ENCODE peak calls at places on chromosomes 1 and 21, in nine cellular contexts. V is OCI-LY7, A is MM.1S, Z is neural progenitor cell, P is hepatocyte, Y is HCT116, M is PC-3, J is GM23338, B is SK-N-SH. K is an unnamed sample.

GRCh38 chr1:24992761-24993211 is 62.7 kb upstream of the RUNX3 start:
- DNase-seq in V (no peak), A (no peak), Z (no peak), P (no peak), Y (no peak), M (no peak), J (no peak), B (no peak), K (no peak)

GRCh38 chr1:27116697-27117096 is 38.2 kb downstream of the SLC9A1 start:
- DNase-seq in V (no peak), A (no peak), Z (no peak), P (no peak), Y (no peak), M (peak), J (no peak), B (no peak), K (peak)

GRCh38 chr1:215589650-215590049 is 22.5 kb downstream of the KCTD3 start:
- DNase-seq in V (no peak), A (no peak), Z (no peak), P (no peak), Y (no peak), M (peak), J (no peak), B (no peak), K (no peak)

GRCh38 chr1:212232020-212232570 is 53.1 kb upstream of the PPP2R5A start:
- DNase-seq in V (no peak), A (no peak), Z (no peak), P (no peak), Y (no peak), M (no peak), J (no peak), B (no peak), K (no peak)

GRCh38 chr21:44735821-44736220 is 24.4 kb upstream of the TSPEAR start:
- DNase-seq in V (no peak), A (no peak), Z (no peak), P (no peak), Y (no peak), M (no peak), J (no peak), B (no peak), K (no peak)

GRCh38 chr1:119917304-119918055 is 21.2 kb upstream of the ADAM30 start:
- DNase-seq in V (no peak), A (no peak), Z (no peak), P (no peak), Y (no peak), M (no peak), J (no peak), B (no peak), K (no peak)

GRCh38 chr1:53449026-53449425 is 10.2 kb upstream of the DMRTB1 start:
- DNase-seq in V (no peak), A (no peak), Z (peak), P (no peak), Y (no peak), M (peak), J (no peak), B (no peak), K (peak)

GRCh38 chr1:206100226-206100780 is 16.9 kb downstream of the AVPR1B start:
- DNase-seq in V (no peak), A (no peak), Z (no peak), P (no peak), Y (no peak), M (no peak), J (no peak), B (no peak), K (no peak)

GRCh38 chr1:177701654-177702353 is 268.1 kb downstream of the SEC16B start:
- DNase-seq in V (no peak), A (no peak), Z (no peak), P (no peak), Y (no peak), M (no peak), J (no peak), B (no peak), K (no peak)

GRCh38 chr1:6743189-6744101 is 41.8 kb upstream of the CAMTA1 start:
- DNase-seq in V (no peak), A (no peak), Z (no peak), P (no peak), Y (no peak), M (peak), J (peak), B (no peak), K (peak)

GRCh38 chr1:234139966-234140365 is 233.3 kb upstream of the COA6 start:
- DNase-seq in V (no peak), A (no peak), Z (no peak), P (no peak), Y (no peak), M (peak), J (no peak), B (no peak), K (peak)

GRCh38 chr1:32426489-32427255 is 32.4 kb upstream of the BSDC1 start:
- DNase-seq in V (no peak), A (no peak), Z (peak), P (no peak), Y (no peak), M (peak), J (peak), B (peak), K (peak)

GRCh38 chr21:33684923-33685560 is 42.7 kb downstream of the ITSN1 start:
- DNase-seq in V (no peak), A (peak), Z (no peak), P (no peak), Y (no peak), M (no peak), J (peak), B (no peak), K (no peak)

GRCh38 chr1:119101563-119101962 is 38.9 kb downstream of the WARS2 start:
- DNase-seq in V (no peak), A (no peak), Z (no peak), P (peak), Y (no peak), M (no peak), J (no peak), B (no peak), K (peak)

GRCh38 chr1:192958871-192959270 is 100.3 kb downstream of the UCHL5 start:
- DNase-seq in V (no peak), A (no peak), Z (no peak), P (no peak), Y (no peak), M (no peak), J (no peak), B (no peak), K (peak)

GRCh38 chr1:79741720-79742421 is 735.3 kb upstream of the ADGRL4 start:
- DNase-seq in V (peak), A (peak), Z (no peak), P (no peak), Y (no peak), M (no peak), J (no peak), B (no peak), K (no peak)

GRCh38 chr21:45432575-45433255 is 27.8 kb downstream of the COL18A1 start:
- DNase-seq in V (no peak), A (no peak), Z (no peak), P (no peak), Y (no peak), M (no peak), J (no peak), B (no peak), K (peak)

GRCh38 chr1:10033359-10033845 is 644 bp downstream of the UBE4B start:
- DNase-seq in V (peak), A (peak), Z (peak), P (peak), Y (peak), M (peak), J (peak), B (no peak), K (peak)

GRCh38 chr1:73593804-73594203 is 604.2 kb downstream of the LRRIQ3 start:
- DNase-seq in V (no peak), A (no peak), Z (no peak), P (no peak), Y (no peak), M (peak), J (no peak), B (no peak), K (no peak)
- H3K27ac ChIP-seq in V (no peak), A (no peak), Z (no peak), P (peak), Y (no peak), M (no peak), J (no peak), B (no peak), K (no peak)

GRCh38 chr1:182631058-182631677 is 27.0 kb upstream of the RGS16 start:
- DNase-seq in V (no peak), A (no peak), Z (no peak), P (no peak), Y (no peak), M (no peak), J (no peak), B (no peak), K (no peak)

GRCh38 chr1:182630586-182630985 is 26.4 kb upstream of the RGS16 start:
- DNase-seq in V (no peak), A (no peak), Z (peak), P (no peak), Y (no peak), M (no peak), J (peak), B (no peak), K (no peak)

GRCh38 chr1:182628657-182629056 is 24.5 kb upstream of the RGS16 start:
- DNase-seq in V (no peak), A (no peak), Z (no peak), P (no peak), Y (no peak), M (no peak), J (no peak), B (no peak), K (no peak)

GRCh38 chr1:182631954-182632353 is 27.8 kb upstream of the RGS16 start:
- DNase-seq in V (no peak), A (no peak), Z (no peak), P (no peak), Y (no peak), M (no peak), J (no peak), B (no peak), K (no peak)

DNA sequence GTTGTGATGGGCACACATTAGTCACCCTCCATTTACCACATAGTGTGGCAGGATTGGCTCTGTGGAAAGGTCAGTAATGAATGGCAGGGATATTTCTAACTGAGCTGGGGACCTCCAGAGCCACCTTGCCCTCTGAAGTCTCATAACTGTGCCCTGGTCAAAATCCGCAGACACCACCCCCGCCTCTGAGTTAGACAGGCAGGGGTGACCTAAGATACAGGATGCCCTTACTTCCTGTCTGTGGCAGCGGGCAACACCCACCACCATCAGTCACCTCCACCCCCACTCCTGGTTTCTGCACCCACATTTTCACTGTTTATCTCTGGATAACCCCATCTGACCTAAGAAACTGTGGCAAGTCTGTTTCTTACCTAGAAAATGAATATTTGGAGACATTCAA is 25.5 kb upstream of the RGS16 start:
- DNase-seq in V (peak), A (no peak), Z (peak), P (no peak), Y (no peak), M (no peak), J (no peak), B (no peak), K (no peak)
- TF ChIP-seq EZH2phosphoT487 in V (no peak), A (no peak), Z (no peak), P (no peak), Y (no peak), M (no peak), J (no peak), B (no peak), K (no peak)

DNA sequence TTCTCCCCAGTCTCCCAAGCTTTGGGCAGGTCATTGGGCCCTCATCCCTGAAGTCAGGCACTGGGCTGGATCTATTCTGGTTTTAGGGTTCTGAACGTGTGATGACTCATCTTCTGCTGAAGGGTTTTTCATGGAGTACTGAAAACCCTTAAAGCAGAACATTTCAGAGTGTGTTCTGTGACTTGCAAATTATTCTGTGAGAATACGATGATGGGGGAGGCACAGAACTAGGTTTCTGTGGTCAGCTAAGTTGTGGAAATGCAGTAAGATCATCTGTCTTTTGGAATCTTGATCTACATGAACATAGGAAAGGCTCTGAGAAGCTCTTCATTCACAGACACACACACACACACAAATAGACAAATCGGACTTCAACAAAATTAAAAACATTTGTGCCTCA is 46.2 kb downstream of the NAV1 start:
- DNase-seq in V (no peak), A (no peak), Z (no peak), P (no peak), Y (no peak), M (no peak), J (no peak), B (no peak), K (peak)
- H3K27ac ChIP-seq in V (no peak), A (no peak), Z (no peak), P (peak), Y (no peak), M (no peak), J (no peak), B (peak), K (peak)

GRCh38 chr1:154155282-154155681 is 409 bp upstream of the NUP210L start:
- DNase-seq in V (no peak), A (no peak), Z (no peak), P (peak), Y (no peak), M (no peak), J (peak), B (no peak), K (peak)

GRCh38 chr1:154154053-154154452 is 820 bp downstream of the NUP210L start:
- DNase-seq in V (no peak), A (no peak), Z (no peak), P (no peak), Y (no peak), M (no peak), J (no peak), B (no peak), K (no peak)

GRCh38 chr1:154151311-154151710 is 3.6 kb downstream of the NUP210L start:
- DNase-seq in V (no peak), A (no peak), Z (no peak), P (no peak), Y (no peak), M (no peak), J (no peak), B (no peak), K (peak)

GRCh38 chr1:154157520-154158306 is 2.8 kb upstream of the NUP210L start:
- DNase-seq in V (peak), A (no peak), Z (peak), P (peak), Y (no peak), M (no peak), J (no peak), B (no peak), K (peak)

DNA sequence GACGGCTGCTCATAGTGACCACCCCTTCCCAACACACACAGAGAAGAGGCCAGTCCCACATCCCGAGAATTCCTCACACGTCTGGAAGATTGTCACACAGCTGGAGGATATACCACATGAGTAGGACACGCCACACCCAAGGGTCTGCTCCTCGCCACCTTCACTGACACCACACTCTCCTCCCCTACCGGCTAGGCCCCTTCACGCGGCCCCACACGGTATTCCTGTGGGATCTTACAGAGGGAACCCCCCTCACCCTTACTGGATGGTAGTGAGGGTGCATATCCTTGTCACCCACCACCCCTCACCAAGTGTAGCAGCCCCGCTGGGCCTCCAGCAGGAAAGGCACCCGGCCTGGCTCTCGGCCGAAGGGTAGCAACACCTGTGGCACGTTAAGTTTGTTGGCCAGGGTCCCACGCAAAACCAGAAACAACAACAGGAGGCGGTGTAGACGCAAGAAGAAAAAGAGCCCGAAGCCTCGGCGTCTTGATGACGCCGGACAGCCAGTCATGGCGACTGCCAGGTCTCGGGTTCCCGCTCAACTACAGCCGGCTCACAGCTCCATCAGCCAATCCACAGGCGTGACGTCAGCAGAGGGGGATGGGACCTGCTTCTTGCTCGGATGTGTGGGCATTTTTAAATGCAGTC is at the start of gene NUP210L:
- DNase-seq in V (no peak), A (no peak), Z (peak), P (peak), Y (no peak), M (no peak), J (peak), B (no peak), K (peak)
- TF ChIP-seq EZH2phosphoT487 in V (no peak), A (no peak), Z (no peak), P (no peak), Y (no peak), M (no peak), J (no peak), B (no peak), K (no peak)

GRCh38 chr1:84693009-84693408 is 2.7 kb upstream of the SSX2IP start:
- DNase-seq in V (peak), A (peak), Z (no peak), P (no peak), Y (no peak), M (no peak), J (no peak), B (no peak), K (no peak)
- H3K27ac ChIP-seq in V (peak), A (no peak), Z (no peak), P (peak), Y (no peak), M (no peak), J (no peak), B (no peak), K (no peak)

GRCh38 chr1:115185351-115185750 is 96.0 kb upstream of the TSPAN2 start:
- DNase-seq in V (no peak), A (no peak), Z (no peak), P (no peak), Y (no peak), M (no peak), J (no peak), B (no peak), K (no peak)

GRCh38 chr1:115188680-115189395 is 99.5 kb upstream of the TSPAN2 start:
- DNase-seq in V (no peak), A (no peak), Z (no peak), P (no peak), Y (no peak), M (no peak), J (no peak), B (no peak), K (no peak)

GRCh38 chr1:115184260-115184950 is 95.1 kb upstream of the TSPAN2 start:
- DNase-seq in V (no peak), A (no peak), Z (no peak), P (no peak), Y (no peak), M (peak), J (no peak), B (no peak), K (peak)

GRCh38 chr1:115184951-115185331 is 95.6 kb upstream of the TSPAN2 start:
- DNase-seq in V (no peak), A (no peak), Z (no peak), P (no peak), Y (no peak), M (peak), J (no peak), B (no peak), K (peak)

GRCh38 chr1:115186871-115187270 is 97.6 kb upstream of the TSPAN2 start:
- DNase-seq in V (no peak), A (no peak), Z (no peak), P (no peak), Y (no peak), M (no peak), J (no peak), B (no peak), K (no peak)
- TF ChIP-seq EZH2phosphoT487 in V (no peak), A (no peak), Z (no peak), P (no peak), Y (no peak), M (no peak), J (no peak), B (no peak), K (no peak)

DNA sequence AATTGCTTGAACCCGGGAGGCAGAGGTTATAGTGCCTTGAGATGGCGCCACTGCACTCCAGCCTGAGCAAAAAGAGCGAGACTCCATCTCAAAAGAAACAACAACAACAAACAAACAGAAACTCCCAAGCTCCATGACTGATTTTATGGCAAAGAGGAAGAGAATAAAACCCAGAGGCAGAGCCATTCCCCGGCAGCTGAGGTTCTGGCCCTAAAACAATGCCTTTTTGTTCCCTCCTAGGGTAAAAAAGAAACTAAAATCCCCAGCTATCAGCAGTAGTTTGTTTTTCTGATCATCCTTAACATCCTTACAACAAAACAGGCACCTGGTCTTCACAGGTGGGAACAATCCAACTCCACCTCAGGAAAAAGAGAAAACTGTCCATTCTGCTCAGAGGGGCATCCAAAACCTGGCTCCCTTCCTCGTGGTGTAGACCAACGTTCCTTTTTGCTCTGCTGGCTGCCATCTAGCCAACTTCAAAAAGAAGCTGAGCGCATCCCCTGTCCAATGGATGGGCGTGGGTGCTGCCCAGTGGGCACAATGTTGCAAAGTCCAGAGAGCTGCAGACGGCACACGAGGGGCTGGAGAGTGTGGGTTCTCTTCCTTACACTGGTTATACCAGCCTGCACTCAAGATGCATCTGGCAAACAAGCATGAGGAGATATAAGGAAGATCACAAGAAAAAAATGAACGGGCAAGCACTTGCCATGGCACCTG is 54.6 kb downstream of the SLC66A1 start:
- DNase-seq in V (no peak), A (no peak), Z (no peak), P (no peak), Y (no peak), M (no peak), J (no peak), B (no peak), K (no peak)
- H3K27ac ChIP-seq in V (no peak), A (no peak), Z (no peak), P (no peak), Y (no peak), M (no peak), J (no peak), B (peak), K (no peak)